ENCODE peak calls at places on chromosomes 13 and 19, in six cellular contexts. One of them, this sample, is unnamed.

GRCh38 chr19:54707932-54708331 is 16.3 kb upstream of the KIR3DL3 start:
- DNase-seq in AG10803: no peak
- DNase-seq in HFF-Myc: no peak
- DNase-seq in CD8-positive, alpha-beta T cell: no peak
- DNase-seq in bronchial epithelial cell: no peak
- DNase-seq in tibial nerve: no peak
- DNase-seq in this sample: no peak

GRCh38 chr19:4362871-4363545 is 19.6 kb downstream of the MPND start:
- DNase-seq in AG10803: no peak
- DNase-seq in HFF-Myc: no peak
- DNase-seq in CD8-positive, alpha-beta T cell: no peak
- DNase-seq in bronchial epithelial cell: no peak
- DNase-seq in tibial nerve: no peak
- DNase-seq in this sample: no peak

GRCh38 chr13:25775275-25775674 is 276.5 kb downstream of the SHISA2 start:
- DNase-seq in AG10803: no peak
- DNase-seq in HFF-Myc: no peak
- DNase-seq in CD8-positive, alpha-beta T cell: no peak
- DNase-seq in bronchial epithelial cell: no peak
- DNase-seq in tibial nerve: no peak
- DNase-seq in this sample: no peak

GRCh38 chr13:26719356-26719945 is 41.1 kb downstream of the GPR12 start:
- DNase-seq in AG10803: peak
- DNase-seq in HFF-Myc: peak
- DNase-seq in CD8-positive, alpha-beta T cell: no peak
- DNase-seq in bronchial epithelial cell: no peak
- DNase-seq in tibial nerve: no peak
- DNase-seq in this sample: no peak

GRCh38 chr13:83845121-83845520 is 37.2 kb downstream of the SLITRK1 start:
- DNase-seq in AG10803: peak
- DNase-seq in HFF-Myc: no peak
- DNase-seq in CD8-positive, alpha-beta T cell: no peak
- DNase-seq in bronchial epithelial cell: no peak
- DNase-seq in tibial nerve: no peak
- DNase-seq in this sample: no peak

GRCh38 chr19:34733266-34733825 is 697 bp upstream of the ZNF181 start:
- DNase-seq in AG10803: no peak
- DNase-seq in HFF-Myc: no peak
- DNase-seq in CD8-positive, alpha-beta T cell: no peak
- DNase-seq in bronchial epithelial cell: no peak
- DNase-seq in tibial nerve: peak
- DNase-seq in this sample: no peak

GRCh38 chr13:53075356-53076041 is 46.9 kb downstream of the OLFM4 start:
- DNase-seq in AG10803: no peak
- DNase-seq in HFF-Myc: no peak
- DNase-seq in CD8-positive, alpha-beta T cell: no peak
- DNase-seq in bronchial epithelial cell: no peak
- DNase-seq in tibial nerve: no peak
- DNase-seq in this sample: no peak

GRCh38 chr19:1855040-1855827 is 7.0 kb upstream of the REXO1 start:
- DNase-seq in AG10803: peak
- DNase-seq in HFF-Myc: peak
- DNase-seq in CD8-positive, alpha-beta T cell: peak
- DNase-seq in bronchial epithelial cell: peak
- DNase-seq in tibial nerve: peak
- DNase-seq in this sample: peak

GRCh38 chr13:34465423-34465922 is 476.6 kb upstream of the NBEA start:
- DNase-seq in AG10803: no peak
- DNase-seq in HFF-Myc: no peak
- DNase-seq in CD8-positive, alpha-beta T cell: no peak
- DNase-seq in bronchial epithelial cell: no peak
- DNase-seq in tibial nerve: no peak
- DNase-seq in this sample: no peak

GRCh38 chr19:3950871-3951861 is 18.3 kb downstream of the NMRK2 start:
- DNase-seq in AG10803: no peak
- DNase-seq in HFF-Myc: no peak
- DNase-seq in CD8-positive, alpha-beta T cell: no peak
- DNase-seq in bronchial epithelial cell: no peak
- DNase-seq in tibial nerve: no peak
- DNase-seq in this sample: no peak

GRCh38 chr13:83229574-83230300 is 652.5 kb downstream of the SLITRK1 start:
- DNase-seq in AG10803: peak
- DNase-seq in HFF-Myc: no peak
- DNase-seq in CD8-positive, alpha-beta T cell: no peak
- DNase-seq in bronchial epithelial cell: no peak
- DNase-seq in tibial nerve: no peak
- DNase-seq in this sample: no peak

GRCh38 chr13:105925496-105925895 is 610.0 kb downstream of the EFNB2 start:
- DNase-seq in AG10803: peak
- DNase-seq in HFF-Myc: no peak
- DNase-seq in CD8-positive, alpha-beta T cell: no peak
- DNase-seq in bronchial epithelial cell: peak
- DNase-seq in tibial nerve: no peak
- DNase-seq in this sample: peak

GRCh38 chr13:86870388-86870966 is 800.7 kb upstream of the SLITRK5 start:
- DNase-seq in AG10803: peak
- DNase-seq in HFF-Myc: no peak
- DNase-seq in CD8-positive, alpha-beta T cell: no peak
- DNase-seq in bronchial epithelial cell: peak
- DNase-seq in tibial nerve: no peak
- DNase-seq in this sample: peak

GRCh38 chr19:19064098-19064722 is 416 bp downstream of the SLC25A42 start:
- DNase-seq in AG10803: no peak
- DNase-seq in HFF-Myc: no peak
- DNase-seq in CD8-positive, alpha-beta T cell: no peak
- DNase-seq in bronchial epithelial cell: no peak
- DNase-seq in tibial nerve: no peak
- DNase-seq in this sample: no peak
- TF ChIP-seq CTCF in AG10803: peak
- TF ChIP-seq CTCF in HFF-Myc: peak
- TF ChIP-seq CTCF in CD8-positive, alpha-beta T cell: peak
- TF ChIP-seq CTCF in bronchial epithelial cell: peak
- TF ChIP-seq CTCF in tibial nerve: no peak
- TF ChIP-seq CTCF in this sample: peak

DNA sequence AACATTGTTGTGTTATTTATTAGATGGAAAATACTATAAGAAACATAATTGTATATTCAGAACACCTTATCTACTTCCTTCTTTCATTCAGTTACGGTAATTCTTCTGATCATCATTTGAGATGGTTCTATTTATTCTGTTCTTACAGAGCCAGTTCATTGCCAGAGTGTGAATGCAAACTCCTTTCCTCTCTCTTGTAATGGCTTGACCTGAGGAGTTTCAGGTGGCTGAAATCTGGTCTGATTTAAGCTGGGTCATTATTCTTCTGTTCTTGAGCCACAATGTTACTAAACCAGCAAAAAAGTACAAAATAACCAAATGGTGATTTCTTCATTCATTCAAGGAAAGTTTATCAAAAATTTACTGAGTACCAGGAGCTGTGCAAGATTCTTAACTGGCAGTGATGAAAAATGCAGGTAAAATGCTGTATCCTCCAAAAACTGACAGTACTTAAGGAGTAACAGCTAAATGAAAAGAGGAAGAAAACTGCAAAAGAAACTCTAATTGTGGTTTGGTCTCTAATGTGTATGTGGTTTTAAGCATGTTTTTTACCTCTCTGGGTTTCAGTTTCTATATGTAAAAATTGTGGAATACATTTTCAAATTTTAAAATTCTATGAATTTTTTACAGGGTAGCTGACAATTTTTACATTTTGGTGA is 182.4 kb upstream of the UFM1 start:
- DNase-seq in AG10803: no peak
- DNase-seq in HFF-Myc: no peak
- DNase-seq in CD8-positive, alpha-beta T cell: no peak
- DNase-seq in bronchial epithelial cell: no peak
- DNase-seq in tibial nerve: no peak
- DNase-seq in this sample: no peak
- H3K4me3 ChIP-seq in AG10803: no peak
- H3K4me3 ChIP-seq in HFF-Myc: no peak
- H3K4me3 ChIP-seq in CD8-positive, alpha-beta T cell: no peak
- H3K4me3 ChIP-seq in bronchial epithelial cell: no peak
- H3K4me3 ChIP-seq in tibial nerve: no peak
- H3K4me3 ChIP-seq in this sample: no peak

DNA sequence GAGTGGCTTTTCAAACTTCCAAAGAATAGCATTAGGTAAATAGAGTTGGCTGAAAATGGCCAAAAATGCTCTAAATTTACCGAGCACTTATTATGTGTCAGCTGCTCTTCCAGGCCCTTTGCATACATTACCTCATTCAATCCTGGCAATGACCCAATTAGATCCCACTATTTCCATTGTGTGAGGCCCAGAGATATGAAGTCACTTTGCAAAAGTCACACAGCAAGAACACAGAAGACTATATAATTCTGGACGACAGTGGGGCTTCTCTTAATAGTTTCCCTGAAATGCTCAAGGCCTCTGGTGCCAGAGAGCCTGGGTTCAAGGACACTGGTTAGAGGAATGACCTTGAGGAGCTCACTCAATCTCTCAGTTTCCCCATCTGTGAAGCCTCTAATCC is 146.8 kb downstream of the IER2 start:
- DNase-seq in AG10803: no peak
- DNase-seq in HFF-Myc: no peak
- DNase-seq in CD8-positive, alpha-beta T cell: no peak
- DNase-seq in bronchial epithelial cell: no peak
- DNase-seq in tibial nerve: no peak
- DNase-seq in this sample: no peak
- TF ChIP-seq CTCF in AG10803: no peak
- TF ChIP-seq CTCF in HFF-Myc: no peak
- TF ChIP-seq CTCF in CD8-positive, alpha-beta T cell: no peak
- TF ChIP-seq CTCF in bronchial epithelial cell: no peak
- TF ChIP-seq CTCF in tibial nerve: no peak
- TF ChIP-seq CTCF in this sample: no peak

GRCh38 chr19:45883881-45884681 is 1.9 kb downstream of the IRF2BP1 start:
- DNase-seq in AG10803: no peak
- DNase-seq in HFF-Myc: no peak
- DNase-seq in CD8-positive, alpha-beta T cell: no peak
- DNase-seq in bronchial epithelial cell: no peak
- DNase-seq in tibial nerve: no peak
- DNase-seq in this sample: no peak
- H3K4me3 ChIP-seq in AG10803: peak
- H3K4me3 ChIP-seq in HFF-Myc: peak
- H3K4me3 ChIP-seq in CD8-positive, alpha-beta T cell: peak
- H3K4me3 ChIP-seq in bronchial epithelial cell: no peak
- H3K4me3 ChIP-seq in tibial nerve: no peak
- H3K4me3 ChIP-seq in this sample: peak

GRCh38 chr13:23679214-23679613 is 109.0 kb downstream of the TNFRSF19 start:
- DNase-seq in AG10803: peak
- DNase-seq in HFF-Myc: no peak
- DNase-seq in CD8-positive, alpha-beta T cell: no peak
- DNase-seq in bronchial epithelial cell: peak
- DNase-seq in tibial nerve: no peak
- DNase-seq in this sample: peak
- TF ChIP-seq CTCF in AG10803: no peak
- TF ChIP-seq CTCF in HFF-Myc: no peak
- TF ChIP-seq CTCF in CD8-positive, alpha-beta T cell: no peak
- TF ChIP-seq CTCF in bronchial epithelial cell: no peak
- TF ChIP-seq CTCF in tibial nerve: no peak
- TF ChIP-seq CTCF in this sample: no peak